ENCODE peak calls at places on chromosomes 1 and 21, in six cellular contexts. P is GM13976, D is mesothelial cell of epicardium, S is Calu3, O is DND-41, B is AG04450. Y is an unnamed sample.

GRCh38 chr1:40758578-40759343 is 24.8 kb upstream of the KCNQ4 start:
- DNase-seq in S (no peak), P (no peak), B (no peak), D (no peak), O (no peak), Y (no peak)

GRCh38 chr1:47651311-47652089 is 213.7 kb downstream of the FOXD2 start:
- DNase-seq in B (no peak), P (no peak), S (no peak), D (no peak), O (no peak), Y (no peak)

GRCh38 chr1:211511030-211511429 is 19.1 kb upstream of the RD3 start:
- DNase-seq in B (no peak), D (no peak), O (no peak), S (no peak), P (no peak), Y (no peak)

GRCh38 chr1:97412155-97412554 is 508.7 kb downstream of the DPYD start:
- DNase-seq in B (no peak), P (no peak), O (no peak), S (no peak), D (no peak), Y (no peak)

GRCh38 chr1:113141650-113142473 is 68.9 kb downstream of the LRIG2 start:
- DNase-seq in P (no peak), S (no peak), O (no peak), B (peak; percentile 18), D (no peak), Y (no peak)

GRCh38 chr1:223887724-223888428 is 42.1 kb upstream of the TP53BP2 start:
- DNase-seq in O (no peak), P (no peak), S (peak; percentile 86), B (peak; percentile 88), D (no peak), Y (peak; percentile 100)

GRCh38 chr21:37231671-37232070 is 35.5 kb downstream of the VPS26C start:
- DNase-seq in P (no peak), O (no peak), D (no peak), S (no peak), B (no peak), Y (no peak)

GRCh38 chr1:231200417-231201031 is 38.7 kb downstream of the TRIM67 start:
- DNase-seq in B (no peak), D (no peak), P (no peak), S (no peak), O (no peak), Y (no peak)

GRCh38 chr1:220391426-220391825 is 119.2 kb upstream of the RAB3GAP2 start:
- DNase-seq in S (no peak), B (no peak), O (no peak), D (no peak), P (no peak), Y (no peak)

GRCh38 chr1:25774206-25774804 is 25.7 kb upstream of the SELENON start:
- DNase-seq in D (no peak), P (no peak), B (no peak), S (no peak), O (no peak), Y (no peak)

GRCh38 chr1:167082511-167083027 is 7.6 kb downstream of the GPA33 start:
- DNase-seq in S (peak; percentile 77), B (no peak), D (no peak), P (no peak), O (no peak), Y (no peak)

GRCh38 chr1:184422490-184423233 is 35.8 kb downstream of the C1orf21 start:
- DNase-seq in D (no peak), P (no peak), O (no peak), B (no peak), S (no peak), Y (no peak)

GRCh38 chr1:25675729-25676476 is 59.3 kb downstream of the MAN1C1 start:
- DNase-seq in D (no peak), O (peak; percentile 89), P (peak; percentile 72), B (no peak), S (no peak), Y (no peak)

GRCh38 chr1:3071507-3072177 is 2.6 kb downstream of the PRDM16 start:
- DNase-seq in D (no peak), P (no peak), S (no peak), B (no peak), O (no peak), Y (no peak)

GRCh38 chr1:31095298-31095981 is 29.9 kb upstream of the PUM1 start:
- DNase-seq in O (no peak), S (no peak), D (no peak), P (no peak), B (peak; percentile 26), Y (no peak)

GRCh38 chr1:243568793-243569192 is 281.2 kb downstream of the AKT3 start:
- DNase-seq in B (peak; percentile 67), O (no peak), P (no peak), D (no peak), S (no peak), Y (no peak)

GRCh38 chr1:247392088-247392487 is 23.9 kb upstream of the NLRP3 start:
- DNase-seq in O (no peak), P (no peak), D (no peak), B (no peak), S (no peak), Y (no peak)

GRCh38 chr1:89041055-89041707 is 18.5 kb upstream of the GBP3 start:
- DNase-seq in P (peak; percentile 52), B (no peak), D (no peak), S (no peak), O (no peak), Y (no peak)

GRCh38 chr21:45889961-45890360 is 91.6 kb upstream of the COL6A1 start:
- DNase-seq in P (no peak), S (no peak), B (no peak), D (no peak), O (no peak), Y (no peak)
- TF ChIP-seq CTCF in P (no peak), S (no peak), B (no peak), D (no peak), O (no peak), Y (no peak)

DNA sequence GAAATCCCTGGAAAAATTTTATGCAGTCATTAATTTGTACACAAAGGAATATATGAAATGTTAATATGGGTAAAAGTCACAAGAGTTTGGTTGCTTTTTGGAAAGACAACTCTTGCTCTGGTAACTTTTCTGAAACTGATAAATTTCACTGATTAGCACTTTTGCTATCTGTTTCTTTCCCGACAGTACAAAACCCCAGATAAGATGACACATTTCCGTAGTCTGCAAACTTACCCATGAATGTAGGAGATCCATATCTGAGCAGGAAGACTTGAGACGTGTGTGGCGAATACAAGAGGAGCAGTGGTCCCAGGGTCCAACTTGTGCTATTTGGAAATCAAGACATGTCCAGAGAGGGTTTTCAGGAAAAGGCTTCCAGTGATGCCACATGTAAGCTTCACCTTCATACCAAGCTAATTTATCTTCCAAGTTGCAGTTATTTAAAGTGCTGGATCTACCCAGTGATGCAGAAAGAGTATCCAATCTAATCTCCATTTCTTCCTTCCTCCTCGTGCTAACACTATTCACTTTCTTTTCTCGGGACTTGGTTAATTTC is 35.9 kb upstream of the SAMSN1 start:
- DNase-seq in O (no peak), S (no peak), P (no peak), B (no peak), D (no peak), Y (no peak)
- TF ChIP-seq CTCF in O (no peak), S (no peak), P (no peak), B (no peak), D (no peak), Y (no peak)

DNA sequence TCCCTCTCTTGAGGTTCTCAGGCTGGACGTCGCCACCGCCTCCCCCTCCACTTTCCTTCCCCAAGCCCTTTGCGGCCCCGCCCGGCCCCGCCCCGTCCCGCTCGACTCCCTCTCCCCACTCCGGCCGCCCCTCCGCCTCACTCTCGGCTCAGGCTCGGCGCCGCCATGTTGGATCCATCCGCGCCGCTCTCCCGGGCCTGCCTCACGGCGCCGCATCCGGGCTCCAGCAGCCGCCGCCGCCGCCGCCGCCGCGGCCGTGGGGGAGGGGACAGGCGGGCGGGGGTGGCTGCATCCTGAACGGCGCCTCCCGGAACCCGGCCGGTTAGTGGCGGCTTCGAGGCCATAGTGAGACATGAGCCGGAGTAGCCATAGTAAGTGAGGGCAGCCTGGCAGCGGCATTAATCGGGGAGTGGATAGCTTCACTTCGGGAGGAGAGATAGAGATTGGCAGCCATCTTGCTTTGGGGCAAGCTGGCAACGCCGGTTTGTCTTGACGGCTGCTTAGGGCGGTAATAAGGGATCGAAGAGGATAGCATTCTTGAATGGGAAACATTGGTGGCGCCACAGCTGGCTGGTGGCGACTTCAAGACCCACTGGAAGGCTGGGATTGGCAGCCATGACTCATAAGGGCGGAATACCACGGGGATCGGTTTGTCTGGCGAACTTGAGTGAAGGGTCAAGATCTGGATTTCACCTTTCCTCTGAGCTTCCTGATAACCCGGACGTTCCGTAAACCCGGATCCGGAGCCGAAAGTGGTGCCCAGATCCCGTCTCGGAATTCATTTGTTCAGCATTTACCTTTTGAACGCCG is at the start of gene DEDD:
- DNase-seq in S (peak; percentile 94), B (peak; percentile 89), O (peak; percentile 96), P (peak; percentile 94), D (peak; percentile 79), Y (peak; percentile 89)
- TF ChIP-seq CTCF in S (no peak), B (peak; percentile 8), O (peak; percentile 21), P (no peak), D (no peak), Y (no peak)

GRCh38 chr1:217569021-217569420 is 61.9 kb downstream of the GPATCH2 start:
- DNase-seq in P (no peak), D (no peak), O (no peak), B (no peak), S (no peak), Y (no peak)

DNA sequence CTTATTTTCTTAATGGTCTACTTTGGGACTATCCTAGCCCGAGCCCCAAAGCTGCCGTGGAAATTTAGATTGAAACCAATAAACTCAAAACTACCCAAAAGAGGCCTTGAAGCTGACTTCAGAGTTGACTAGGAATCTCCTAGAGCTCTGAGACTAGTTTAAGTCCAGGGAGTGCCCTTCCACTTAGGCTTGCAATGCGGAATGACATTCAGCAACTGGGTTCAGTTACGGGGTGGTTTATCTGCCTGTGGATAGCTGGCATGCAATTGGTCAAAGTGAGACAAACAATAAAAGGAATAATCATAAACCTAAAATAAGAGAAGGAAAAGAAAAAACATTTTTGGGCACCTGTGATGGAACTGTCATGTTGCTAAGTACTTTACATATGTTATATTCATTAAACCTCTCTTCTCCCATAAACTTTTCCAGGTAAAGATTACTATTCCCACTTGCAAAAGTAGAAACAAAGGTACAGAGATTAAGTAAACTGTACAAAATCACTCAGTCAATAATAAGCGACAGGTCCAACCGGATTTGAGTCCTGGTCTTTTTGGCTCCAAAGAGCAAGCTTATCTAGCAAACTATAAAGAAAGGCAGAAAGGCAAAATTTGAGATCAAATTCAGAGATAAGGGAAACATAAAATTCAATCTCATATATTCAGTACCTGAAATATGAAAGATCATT is 56.5 kb downstream of the GPATCH2 start:
- DNase-seq in P (no peak), D (no peak), O (no peak), B (no peak), S (no peak), Y (no peak)
- TF ChIP-seq CTCF in P (no peak), D (no peak), O (no peak), B (no peak), S (no peak), Y (no peak)